ENCODE peak calls at places on chromosomes 1 and 21, in nine cellular contexts. T is tibial artery, P is brain microvascular endothelial cell, G is fibroblast of lung, M is choroid plexus epithelial cell, E is endothelial cell, F is WERI-Rb-1, I is kidney epithelial cell, B is cardiac fibroblast. Q is an unnamed sample.

GRCh38 chr21:31559368-31560119 is 99.9 kb upstream of the SOD1 start:
- DNase-seq in B (peak), M (peak), P (peak), G (peak), I (peak), T (peak), F (peak), E (peak), Q (peak)

GRCh38 chr1:194067772-194068171 is 881.4 kb upstream of the B3GALT2 start:
- DNase-seq in F (no peak), G (no peak), T (no peak), E (no peak), P (no peak), M (no peak), B (no peak), I (no peak), Q (no peak)

GRCh38 chr1:155011004-155011416 is 8.4 kb downstream of the ZBTB7B start:
- DNase-seq in I (no peak), G (no peak), M (no peak), T (peak), F (peak), B (no peak), E (no peak), P (no peak), Q (no peak)

GRCh38 chr1:113592223-113592622 is 167.1 kb downstream of the PHTF1 start:
- DNase-seq in E (no peak), B (no peak), G (no peak), M (no peak), F (no peak), I (no peak), P (no peak), T (no peak), Q (no peak)

GRCh38 chr1:93708734-93709481 is 27.3 kb upstream of the BCAR3 start:
- DNase-seq in F (peak), E (no peak), I (no peak), M (no peak), T (no peak), P (no peak), B (peak), G (no peak), Q (peak)

GRCh38 chr1:6239950-6240768 is 3.8 kb upstream of the HES3 start:
- DNase-seq in E (no peak), M (peak), T (no peak), G (peak), P (no peak), F (no peak), I (no peak), B (peak), Q (no peak)

GRCh38 chr1:154956557-154956956 is 658 bp upstream of the PBXIP1 start:
- DNase-seq in B (no peak), T (peak), I (no peak), G (no peak), F (peak), E (no peak), M (peak), P (no peak), Q (no peak)

GRCh38 chr1:52662645-52663313 is 29.8 kb downstream of the SHISAL2A start:
- DNase-seq in E (peak), P (no peak), F (peak), G (peak), M (peak), I (peak), B (peak), T (no peak), Q (peak)

GRCh38 chr1:245216356-245217110 is 61.7 kb downstream of the KIF26B start:
- DNase-seq in P (no peak), F (no peak), B (no peak), I (no peak), T (no peak), G (no peak), E (no peak), M (peak), Q (no peak)

GRCh38 chr1:106465666-106466065 is 590.8 kb upstream of the PRMT6 start:
- DNase-seq in B (no peak), I (no peak), F (no peak), M (no peak), T (no peak), G (no peak), E (no peak), P (no peak), Q (no peak)

GRCh38 chr21:31660134-31660565 is 657 bp downstream of the SOD1 start:
- DNase-seq in P (no peak), F (peak), G (peak), I (no peak), M (peak), E (peak), T (no peak), B (peak), Q (peak)

GRCh38 chr1:62175568-62176179 is 19.0 kb upstream of the L1TD1 start:
- DNase-seq in G (peak), E (peak), M (peak), F (peak), P (peak), I (no peak), B (peak), T (no peak), Q (peak)

GRCh38 chr1:108570128-108570527 is 10.2 kb downstream of the EEIG2 start:
- DNase-seq in G (no peak), P (no peak), M (peak), E (no peak), B (peak), T (no peak), F (peak), I (no peak), Q (no peak)

GRCh38 chr1:101451888-101452287 is 215.1 kb downstream of the S1PR1 start:
- DNase-seq in M (no peak), T (no peak), F (no peak), E (no peak), P (no peak), G (no peak), I (no peak), B (no peak), Q (no peak)

GRCh38 chr1:222452031-222452430 is 95.9 kb downstream of the HHIPL2 start:
- DNase-seq in P (no peak), G (no peak), I (no peak), F (no peak), T (no peak), E (no peak), B (no peak), M (no peak), Q (no peak)

GRCh38 chr1:241888232-241888631 is 40.2 kb downstream of the EXO1 start:
- DNase-seq in G (peak), T (no peak), I (peak), B (peak), E (no peak), P (no peak), M (peak), F (no peak), Q (no peak)

GRCh38 chr1:232602622-232603021 is 27.3 kb downstream of the SIPA1L2 start:
- DNase-seq in B (no peak), M (no peak), P (no peak), E (no peak), I (no peak), G (no peak), F (no peak), T (no peak), Q (no peak)
- TF ChIP-seq CTCF in B (peak), M (peak), P (peak), E (peak), I (peak), G (peak), F (peak), T (no peak), Q (no peak)

DNA sequence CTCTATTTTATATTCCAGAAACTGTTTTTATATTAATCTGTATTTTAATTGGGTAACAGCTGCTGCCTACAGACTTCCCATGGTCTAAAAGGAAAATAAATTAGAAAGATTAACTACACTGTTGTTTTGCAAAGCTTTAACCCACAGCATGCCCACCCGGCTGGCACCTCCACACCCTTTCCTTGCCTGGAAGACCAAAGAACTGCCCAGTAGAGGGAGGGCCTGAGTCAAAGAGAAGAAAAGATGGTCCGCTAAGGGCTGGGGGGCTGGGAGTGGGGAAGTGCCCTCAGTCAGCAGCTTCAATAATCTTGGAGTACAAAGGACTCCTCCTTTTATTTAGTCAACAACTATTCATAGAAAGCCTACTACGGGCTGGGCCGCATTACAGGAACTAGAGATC is 40.7 kb downstream of the ERI3 start:
- DNase-seq in B (no peak), E (no peak), G (no peak), M (no peak), T (no peak), F (no peak), I (no peak), P (no peak), Q (no peak)
- TF ChIP-seq CTCF in B (peak), E (no peak), G (peak), M (peak), T (no peak), F (peak), I (peak), P (peak), Q (no peak)

GRCh38 chr1:4825841-4826450 is 171.5 kb downstream of the AJAP1 start:
- DNase-seq in M (peak), P (peak), T (no peak), I (no peak), G (no peak), F (peak), E (peak), B (no peak), Q (peak)
- TF ChIP-seq CTCF in M (no peak), P (peak), T (no peak), I (peak), G (no peak), F (peak), E (no peak), B (no peak), Q (peak)

GRCh38 chr1:18232052-18232451 is 124.5 kb downstream of the IGSF21 start:
- DNase-seq in P (no peak), E (no peak), G (no peak), T (no peak), F (no peak), B (peak), I (no peak), M (no peak), Q (no peak)
- TF ChIP-seq CTCF in P (peak), E (peak), G (peak), T (no peak), F (peak), B (peak), I (peak), M (no peak), Q (peak)

GRCh38 chr1:150268342-150268705 is 492 bp downstream of the APH1A start:
- DNase-seq in F (no peak), P (no peak), T (peak), I (no peak), B (peak), M (peak), G (peak), E (peak), Q (no peak)

GRCh38 chr1:150267896-150268295 is 920 bp downstream of the APH1A start:
- DNase-seq in P (no peak), G (no peak), B (peak), F (no peak), I (no peak), M (no peak), T (peak), E (no peak), Q (no peak)

GRCh38 chr1:150273310-150273709 is 720 bp downstream of the C1orf54 start:
- DNase-seq in G (no peak), E (no peak), I (no peak), B (peak), T (no peak), F (no peak), M (no peak), P (no peak), Q (no peak)

GRCh38 chr1:150268706-150269403 is at the start of gene APH1A:
- DNase-seq in T (peak), E (peak), P (peak), B (peak), F (peak), I (peak), G (peak), M (peak), Q (peak)

DNA sequence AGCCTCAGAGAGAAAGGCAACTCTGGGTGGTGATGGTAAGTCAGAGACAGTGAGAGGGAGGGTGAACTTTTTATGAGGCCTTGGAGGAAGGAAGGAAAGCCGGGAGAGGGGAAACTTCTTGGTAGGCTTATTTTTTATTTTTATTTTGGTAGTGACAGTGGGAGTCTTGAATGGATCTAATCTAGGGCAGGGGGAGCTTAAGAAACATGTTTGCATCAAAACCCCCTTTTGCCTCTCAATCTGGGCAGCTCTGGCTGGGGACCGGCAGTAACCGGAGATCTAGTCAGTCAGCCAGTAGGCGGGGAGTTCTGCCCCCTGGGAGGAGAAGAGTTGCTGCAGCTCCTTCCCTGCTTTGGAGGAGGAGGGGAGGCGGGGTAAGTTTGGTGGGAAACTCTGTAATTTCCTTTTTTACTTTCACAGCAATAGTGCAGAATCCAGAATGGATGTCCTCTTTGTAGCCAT is at the start of gene C1orf54:
- DNase-seq in G (peak), M (peak), I (no peak), E (peak), B (peak), P (peak), T (peak), F (peak), Q (peak)
- TF ChIP-seq CTCF in G (peak), M (peak), I (peak), E (no peak), B (peak), P (peak), T (peak), F (peak), Q (no peak)

DNA sequence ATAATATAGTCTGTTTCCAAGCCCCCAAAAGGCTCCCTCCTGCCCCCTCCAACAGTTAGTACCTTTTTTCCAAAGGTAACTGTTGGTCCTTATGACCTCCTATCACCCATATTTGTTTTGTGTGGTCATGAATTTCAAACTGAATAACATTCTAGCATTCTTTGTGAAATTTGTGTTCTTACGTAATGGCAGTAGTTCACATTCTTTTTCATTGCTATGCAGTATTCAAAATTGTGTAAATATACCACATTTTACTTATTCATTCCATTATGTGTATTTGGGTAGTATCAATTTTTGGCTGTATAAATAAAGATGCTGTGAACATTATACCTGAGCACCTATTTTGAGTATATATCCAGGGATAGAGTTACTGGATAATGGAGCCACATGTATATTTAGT is 13.4 kb downstream of the RNF11 start:
- DNase-seq in I (no peak), G (no peak), T (no peak), E (no peak), P (no peak), B (peak), M (no peak), F (no peak), Q (no peak)
- TF ChIP-seq CTCF in I (no peak), G (no peak), T (no peak), E (no peak), P (no peak), B (no peak), M (no peak), F (no peak), Q (no peak)

DNA sequence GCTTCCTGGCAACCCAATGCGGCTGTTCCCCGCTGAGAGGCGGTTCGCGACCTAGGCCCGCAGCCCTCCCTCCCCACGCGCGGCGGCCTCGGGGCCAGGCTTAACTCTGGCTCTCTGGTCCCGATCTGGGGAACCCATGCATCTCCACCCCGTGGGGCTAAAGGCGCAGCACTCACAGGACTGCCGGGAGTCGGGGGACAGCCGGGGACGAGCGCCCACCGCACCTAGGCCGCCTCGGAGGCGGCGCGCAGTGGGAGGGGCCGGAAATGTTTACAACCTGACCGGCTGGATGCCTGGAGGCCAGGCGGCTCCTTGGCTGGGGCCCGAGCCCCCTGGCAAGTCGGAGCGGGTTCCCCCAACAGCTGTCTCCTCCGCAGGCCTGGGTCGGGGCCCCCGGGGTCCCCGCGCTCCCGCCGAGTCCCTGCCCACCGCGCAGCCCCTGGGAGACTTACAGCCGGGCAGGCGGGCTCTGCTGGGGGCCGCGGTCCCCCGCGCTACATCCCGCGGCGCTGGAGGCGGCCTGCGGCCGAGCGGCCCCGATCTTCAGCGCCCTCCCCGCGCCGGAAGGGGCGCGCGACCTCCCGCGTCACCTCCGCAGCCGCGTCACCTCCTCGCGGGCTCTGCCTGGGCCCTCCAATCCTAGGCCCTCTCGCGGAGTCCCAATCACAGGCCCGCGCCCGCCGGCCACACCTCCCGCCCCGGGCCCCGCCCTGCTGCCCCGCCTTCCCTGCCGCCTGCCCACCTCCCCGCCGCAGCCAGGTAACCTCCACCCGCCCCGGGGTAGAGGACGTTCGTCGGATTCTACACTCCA is at the start of gene ADIPOR1:
- DNase-seq in E (peak), M (peak), B (peak), T (peak), G (peak), P (peak), I (peak), F (peak), Q (peak)
- TF ChIP-seq CTCF in E (peak), M (no peak), B (no peak), T (peak), G (no peak), P (no peak), I (no peak), F (peak), Q (no peak)

DNA sequence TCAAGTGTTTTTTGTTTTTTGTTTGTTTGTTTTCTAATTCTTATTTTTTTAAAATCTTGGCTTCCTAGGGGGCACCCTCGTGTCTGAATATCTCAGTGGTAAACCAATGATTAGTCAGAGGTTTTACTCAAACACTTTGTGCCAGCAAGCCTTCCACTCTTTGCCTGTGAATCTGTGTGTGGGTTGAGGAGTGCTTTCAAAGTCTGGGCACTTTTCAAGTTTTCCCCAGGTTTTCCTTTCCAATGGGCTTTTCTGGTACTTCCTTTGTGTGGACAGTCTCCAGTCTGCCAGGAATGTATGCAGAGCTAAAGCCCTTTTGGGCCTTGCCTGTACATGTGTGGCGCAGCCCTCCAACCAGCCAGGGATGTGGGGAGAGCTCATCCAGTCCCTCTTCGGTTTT is 9.7 kb upstream of the PPIE start:
- DNase-seq in E (no peak), B (peak), G (no peak), F (no peak), M (no peak), I (no peak), P (no peak), T (no peak), Q (no peak)
- TF ChIP-seq CTCF in E (no peak), B (no peak), G (no peak), F (no peak), M (no peak), I (no peak), P (no peak), T (no peak), Q (no peak)

Q was measured in nephron progenitor cell.